ENCODE peak calls at places on chromosomes 5 and 9, in five cellular contexts. One of them, this sample, is unnamed.

GRCh38 chr5:171893290-171893890 is 107.8 kb downstream of the SMIM23 start:
- DNase-seq in dorsolateral prefrontal cortex: no peak
- DNase-seq in left cardiac atrium: no peak
- DNase-seq in stomach: no peak
- DNase-seq in glomerular endothelial cell: no peak
- DNase-seq in this sample: no peak

GRCh38 chr5:175678074-175678473 is 20.2 kb downstream of the HRH2 start:
- DNase-seq in dorsolateral prefrontal cortex: no peak
- DNase-seq in left cardiac atrium: no peak
- DNase-seq in stomach: no peak
- DNase-seq in glomerular endothelial cell: no peak
- DNase-seq in this sample: no peak

GRCh38 chr5:638501-639252 is 26.5 kb downstream of the CEP72 start:
- DNase-seq in dorsolateral prefrontal cortex: no peak
- DNase-seq in left cardiac atrium: no peak
- DNase-seq in stomach: no peak
- DNase-seq in glomerular endothelial cell: no peak
- DNase-seq in this sample: no peak

GRCh38 chr9:83474631-83475030 is 63.6 kb downstream of the FRMD3 start:
- DNase-seq in dorsolateral prefrontal cortex: no peak
- DNase-seq in left cardiac atrium: no peak
- DNase-seq in stomach: no peak
- DNase-seq in glomerular endothelial cell: no peak
- DNase-seq in this sample: no peak

GRCh38 chr9:104606202-104606601 is 775 bp upstream of the OR13C2 start:
- DNase-seq in dorsolateral prefrontal cortex: no peak
- DNase-seq in left cardiac atrium: no peak
- DNase-seq in stomach: no peak
- DNase-seq in glomerular endothelial cell: no peak
- DNase-seq in this sample: no peak

GRCh38 chr5:125461641-125462072 is 715.2 kb upstream of the ZNF608 start:
- DNase-seq in dorsolateral prefrontal cortex: no peak
- DNase-seq in left cardiac atrium: no peak
- DNase-seq in stomach: no peak
- DNase-seq in glomerular endothelial cell: no peak
- DNase-seq in this sample: no peak

GRCh38 chr5:65032250-65032649 is 263.5 kb downstream of the CWC27 start:
- DNase-seq in dorsolateral prefrontal cortex: no peak
- DNase-seq in left cardiac atrium: no peak
- DNase-seq in stomach: no peak
- DNase-seq in glomerular endothelial cell: no peak
- DNase-seq in this sample: no peak

GRCh38 chr9:16563446-16563845 is 307.0 kb downstream of the BNC2 start:
- DNase-seq in dorsolateral prefrontal cortex: no peak
- DNase-seq in left cardiac atrium: no peak
- DNase-seq in stomach: no peak
- DNase-seq in glomerular endothelial cell: no peak
- DNase-seq in this sample: no peak

GRCh38 chr5:132253008-132253441 is 4.5 kb upstream of the PDLIM4 start:
- DNase-seq in dorsolateral prefrontal cortex: no peak
- DNase-seq in left cardiac atrium: no peak
- DNase-seq in stomach: no peak
- DNase-seq in glomerular endothelial cell: no peak
- DNase-seq in this sample: no peak

GRCh38 chr5:175381116-175381515 is 62.9 kb downstream of the DRD1 start:
- DNase-seq in dorsolateral prefrontal cortex: no peak
- DNase-seq in left cardiac atrium: no peak
- DNase-seq in stomach: no peak
- DNase-seq in glomerular endothelial cell: no peak
- DNase-seq in this sample: no peak

GRCh38 chr5:77181596-77182304 is 28.7 kb upstream of the PDE8B start:
- DNase-seq in dorsolateral prefrontal cortex: no peak
- DNase-seq in left cardiac atrium: no peak
- DNase-seq in stomach: no peak
- DNase-seq in glomerular endothelial cell: no peak
- DNase-seq in this sample: no peak

GRCh38 chr5:69484891-69485290 is 7.7 kb upstream of the OCLN start:
- DNase-seq in dorsolateral prefrontal cortex: no peak
- DNase-seq in left cardiac atrium: no peak
- DNase-seq in stomach: no peak
- DNase-seq in glomerular endothelial cell: no peak
- DNase-seq in this sample: no peak

GRCh38 chr5:149428032-149428431 is 48.9 kb upstream of the IL17B start:
- DNase-seq in dorsolateral prefrontal cortex: no peak
- DNase-seq in left cardiac atrium: no peak
- DNase-seq in stomach: no peak
- DNase-seq in glomerular endothelial cell: no peak
- DNase-seq in this sample: no peak

GRCh38 chr5:61256474-61256873 is 75.6 kb upstream of the ZSWIM6 start:
- DNase-seq in dorsolateral prefrontal cortex: no peak
- DNase-seq in left cardiac atrium: peak; percentile 53
- DNase-seq in stomach: peak; percentile 98
- DNase-seq in glomerular endothelial cell: no peak
- DNase-seq in this sample: no peak

GRCh38 chr9:112874006-112874405 is 16.7 kb downstream of the SLC46A2 start:
- DNase-seq in dorsolateral prefrontal cortex: no peak
- DNase-seq in left cardiac atrium: no peak
- DNase-seq in stomach: no peak
- DNase-seq in glomerular endothelial cell: no peak
- DNase-seq in this sample: no peak

GRCh38 chr5:172587061-172587405 is 54.0 kb upstream of the NEURL1B start:
- DNase-seq in dorsolateral prefrontal cortex: no peak
- DNase-seq in left cardiac atrium: no peak
- DNase-seq in stomach: no peak
- DNase-seq in glomerular endothelial cell: no peak
- DNase-seq in this sample: no peak

GRCh38 chr9:120474579-120475243 is 105.3 kb downstream of the CDK5RAP2 start:
- DNase-seq in dorsolateral prefrontal cortex: no peak
- DNase-seq in left cardiac atrium: no peak
- DNase-seq in stomach: no peak
- DNase-seq in glomerular endothelial cell: no peak
- DNase-seq in this sample: no peak